ENCODE peak calls at places on chromosome X, in four cellular contexts. B is uterus, O is IMR-90, R is MM.1S. T is an unnamed sample.
A peak's percentile ranks its signal among the peaks of the same experiment; 100 is the strongest.

GRCh38 chrX:41137589-41137988 is 52.3 kb downstream of the USP9X start:
- DNase-seq in R (peak; percentile 15), O (peak; percentile 19), B (no peak), T (no peak)

GRCh38 chrX:47618923-47619485 is 653 bp downstream of the SYN1 start:
- DNase-seq in R (no peak), B (no peak), O (no peak), T (no peak)

GRCh38 chrX:115362334-115363095 is 73.0 kb downstream of the LUZP4 start:
- DNase-seq in B (no peak), O (peak; percentile 33), R (peak; percentile 23), T (no peak)

GRCh38 chrX:149495573-149496071 is 9.5 kb downstream of the IDS start:
- DNase-seq in R (no peak), B (no peak), O (peak; percentile 69), T (no peak)

GRCh38 chrX:41350150-41350975 is 16.4 kb downstream of the DDX3X start:
- DNase-seq in O (peak; percentile 51), R (no peak), B (no peak), T (no peak)

GRCh38 chrX:35289952-35290351 is 347.4 kb downstream of the FAM47B start:
- DNase-seq in R (no peak), O (no peak), B (no peak), T (no peak)

GRCh38 chrX:10164879-10165278 is 8.1 kb downstream of the CLCN4 start:
- DNase-seq in R (no peak), B (no peak), O (no peak), T (no peak)

GRCh38 chrX:96683997-96684338 is 674 bp upstream of the DIAPH2 start:
- DNase-seq in O (no peak), B (no peak), R (no peak), T (no peak)

GRCh38 chrX:63743596-63743995 is 41.4 kb downstream of the ARHGEF9 start:
- DNase-seq in B (no peak), O (no peak), R (no peak), T (no peak)

GRCh38 chrX:115399306-115399705 is 109.8 kb downstream of the LUZP4 start:
- DNase-seq in O (no peak), B (no peak), R (no peak), T (no peak)

GRCh38 chrX:44974462-44974861 is 101.5 kb downstream of the KDM6A start:
- DNase-seq in O (peak; percentile 59), B (no peak), R (no peak), T (no peak)

DNA sequence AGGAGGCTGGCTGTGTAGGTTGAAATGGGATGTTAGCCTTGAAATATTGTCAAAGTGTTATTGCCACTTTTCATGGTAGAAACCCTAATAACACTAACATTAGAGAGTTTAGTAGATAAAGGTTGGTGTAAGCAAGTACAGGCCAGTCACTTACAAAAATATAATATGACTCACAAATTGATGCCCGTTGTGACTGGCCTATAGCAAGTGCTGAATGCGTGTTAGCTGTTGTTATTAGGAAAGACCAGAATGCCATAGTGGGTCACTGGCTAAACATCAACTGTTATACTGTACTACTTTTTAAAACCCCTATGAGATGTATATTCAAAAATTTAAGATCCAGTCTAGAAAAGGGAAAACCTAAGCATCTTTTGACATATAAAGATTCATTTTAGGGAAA is 20.4 kb upstream of the GDPD2 start:
- DNase-seq in R (no peak), B (no peak), O (no peak), T (no peak)
- TF ChIP-seq CTCF in R (no peak), B (no peak), O (no peak), T (no peak)

DNA sequence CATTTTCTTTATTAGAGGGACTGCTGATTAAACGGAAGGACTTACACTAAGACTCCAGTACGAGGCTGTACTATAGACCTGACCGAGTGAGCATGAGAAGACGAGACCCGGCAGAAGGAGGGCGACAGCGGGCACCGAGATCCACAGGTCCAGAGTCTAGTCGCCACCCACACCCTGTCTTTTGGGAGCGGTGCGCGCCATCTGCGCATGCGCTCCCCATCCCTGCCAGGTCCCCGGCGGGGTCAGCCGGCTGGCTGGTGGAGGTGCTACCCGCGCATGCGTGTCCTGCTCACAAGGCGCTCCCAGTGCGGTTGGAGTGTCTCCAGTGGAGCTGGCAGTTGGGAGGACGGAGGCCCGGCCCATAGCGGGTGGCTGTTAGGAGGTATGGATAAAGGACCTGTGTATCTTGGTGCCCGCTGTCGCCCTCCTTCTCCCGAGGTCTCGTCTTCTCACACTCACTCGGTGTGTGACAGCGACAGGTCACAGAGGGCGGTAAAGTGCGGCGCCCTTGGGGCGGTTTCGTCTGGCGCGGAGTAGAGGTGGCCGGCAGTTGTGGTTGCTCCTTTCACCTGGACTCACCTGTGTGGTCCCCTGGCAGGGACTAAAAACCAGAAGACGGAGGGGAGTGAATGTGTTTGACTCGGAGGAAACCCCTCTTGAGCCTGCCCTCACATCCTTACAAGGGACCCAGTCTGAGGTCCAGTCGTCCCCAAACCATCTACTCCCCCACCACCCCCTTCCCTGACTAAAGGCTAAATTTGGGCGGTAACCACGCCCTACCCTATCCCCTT is 7.6 kb upstream of the HSD17B10 start:
- DNase-seq in O (peak; percentile 49), B (peak; percentile 70), R (peak; percentile 80), T (peak; percentile 50)
- H3K4me3 ChIP-seq in O (peak overlapping the region; percentile 37), B (peak overlapping the region; percentile 26), R (peak overlapping the region; percentile 63), T (peak overlapping the region; percentile 44)

GRCh38 chrX:111507931-111508330 is 3.5 kb upstream of the SERTM2 start:
- DNase-seq in O (peak; percentile 0), R (no peak), B (no peak), T (no peak)
- H3K27me3 ChIP-seq in O (no peaks in the 10 kb centered on the region), R (no peaks in the 10 kb centered on the region), B (no peaks in the 10 kb centered on the region), T (no peaks in the 10 kb centered on the region)

GRCh38 chrX:29229802-29230201 is 642.6 kb downstream of the IL1RAPL1 start:
- DNase-seq in O (peak; percentile 59), B (no peak), R (no peak), T (no peak)

GRCh38 chrX:29233592-29234179 is 646.4 kb downstream of the IL1RAPL1 start:
- DNase-seq in O (no peak), R (no peak), B (no peak), T (no peak)

DNA sequence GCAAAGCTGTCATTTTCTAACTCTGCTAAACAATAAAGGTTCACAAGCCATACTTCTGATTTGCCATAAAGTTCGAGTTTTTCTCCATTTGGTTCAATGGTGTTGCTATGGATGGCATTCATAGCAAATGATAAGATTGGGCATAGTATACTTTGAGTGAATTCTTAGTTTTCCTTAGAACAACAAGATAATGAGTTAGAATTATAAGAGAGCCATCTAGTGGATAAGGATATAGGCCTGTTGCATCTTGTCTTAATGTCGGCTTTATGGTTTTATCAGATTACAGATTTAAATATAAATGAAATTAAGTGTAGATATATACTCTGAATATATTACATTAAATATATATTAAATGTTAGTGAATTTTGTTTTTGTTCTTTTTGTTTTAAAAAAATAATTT is 644.6 kb downstream of the IL1RAPL1 start:
- DNase-seq in B (no peak), O (peak; percentile 6), R (no peak), T (no peak)
- TF ChIP-seq CTCF in B (no peak), O (peak; percentile 46), R (no peak), T (peak; percentile 46)

GRCh38 chrX:119996600-119997524 is 53.3 kb upstream of the NKAP start:
- DNase-seq in B (no peak), R (no peak), O (no peak), T (no peak)

GRCh38 chrX:120000490-120001246 is 57.1 kb upstream of the NKAP start:
- DNase-seq in O (peak; percentile 1), R (no peak), B (no peak), T (no peak)

GRCh38 chrX:119997570-119997969 is 54.0 kb upstream of the NKAP start:
- DNase-seq in B (no peak), R (peak; percentile 46), O (no peak), T (no peak)

GRCh38 chrX:120001787-120002186 is 58.2 kb upstream of the NKAP start:
- DNase-seq in B (no peak), O (no peak), R (no peak), T (no peak)

GRCh38 chrX:119999087-119999634 is 55.6 kb upstream of the NKAP start:
- DNase-seq in B (no peak), O (no peak), R (no peak), T (no peak)
- H3K4me3 ChIP-seq in B (no peak overlapping the region), O (no peak overlapping the region), R (no peak overlapping the region), T (no peak overlapping the region)

DNA sequence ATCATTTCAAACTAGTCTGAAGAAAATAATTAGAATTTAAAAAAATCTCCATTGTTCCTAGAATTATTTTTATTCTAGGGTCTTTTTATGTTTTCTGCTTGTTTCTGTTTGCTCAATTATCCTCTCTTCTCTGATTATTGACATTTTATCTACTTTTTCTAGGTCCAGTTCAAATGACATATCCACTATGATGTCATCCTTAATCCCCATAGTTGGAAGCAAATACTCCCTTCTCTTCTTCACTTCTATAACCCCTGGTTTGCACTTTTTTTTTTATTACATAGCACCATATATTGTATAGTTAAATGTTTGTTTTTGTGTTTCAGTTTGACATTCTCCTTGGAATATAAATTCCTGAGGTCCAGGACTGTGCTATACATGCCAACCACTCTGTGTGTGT is 82.6 kb downstream of the CT47B1 start:
- DNase-seq in O (no peak), B (no peak), R (no peak), T (no peak)
- H3K27me3 ChIP-seq in O (no peaks in the 10 kb centered on the region), B (no peaks in the 10 kb centered on the region), R (no peaks in the 10 kb centered on the region), T (no peaks in the 10 kb centered on the region)

GRCh38 chrX:87337267-87337666 is 180.3 kb upstream of the KLHL4 start:
- DNase-seq in B (no peak), O (no peak), R (no peak), T (no peak)
- TF ChIP-seq CTCF in B (no peak), O (no peak), R (no peak), T (peak; percentile 30)

DNA sequence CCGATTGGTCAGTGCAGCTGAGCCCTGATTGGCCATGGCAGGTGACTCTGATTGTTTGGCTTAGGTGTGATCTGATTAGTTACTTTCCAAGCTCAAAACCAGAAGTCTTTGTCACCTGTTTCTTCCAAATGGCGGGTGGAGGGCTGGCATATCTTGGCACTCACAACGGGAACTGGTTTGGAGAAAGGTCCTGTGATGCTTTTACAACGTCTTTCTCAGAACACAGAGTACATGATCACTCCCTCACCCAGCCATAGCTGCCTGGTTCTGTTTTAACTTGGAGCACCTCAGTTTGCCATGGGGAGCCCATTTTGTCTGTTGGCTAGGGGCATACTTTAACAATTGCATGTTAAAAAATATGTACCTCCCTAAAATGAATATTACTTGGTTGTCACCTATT is 13.0 kb upstream of the XK start:
- DNase-seq in R (no peak), O (no peak), B (no peak), T (no peak)
- H3K4me3 ChIP-seq in R (no peak overlapping the region), O (no peak overlapping the region), B (no peak overlapping the region), T (no peak overlapping the region)